ENCODE peak calls at places on chromosomes 12 and 14, in six cellular contexts. W is aorta, D is substantia nigra, O is uterus, V is left lung, F is tibial nerve. L is an unnamed sample.

GRCh38 chr12:70724444-70724843 is 87.2 kb upstream of the PTPRB start:
- DNase-seq in O (no peak), V (no peak), F (no peak), D (no peak), W (no peak), L (no peak)

GRCh38 chr12:47410383-47410782 is 295.4 kb downstream of the RPAP3 start:
- DNase-seq in W (no peak), O (no peak), F (no peak), V (no peak), D (no peak), L (no peak)

GRCh38 chr12:47753021-47754001 is 5.4 kb downstream of the RAPGEF3 start:
- DNase-seq in O (peak; percentile 73), D (peak; percentile 66), W (peak; percentile 94), V (peak; percentile 91), F (no peak), L (no peak)

GRCh38 chr14:90555126-90556049 is 158.6 kb downstream of the CALM1 start:
- DNase-seq in O (no peak), V (no peak), F (no peak), D (no peak), W (peak; percentile 55), L (peak; percentile 49)

GRCh38 chr14:37027188-37027824 is 145.1 kb downstream of the SLC25A21 start:
- DNase-seq in D (no peak), V (no peak), W (no peak), F (no peak), O (no peak), L (no peak)

GRCh38 chr14:32407170-32407569 is 78.1 kb downstream of the AKAP6 start:
- DNase-seq in W (no peak), V (no peak), F (no peak), D (peak; percentile 26), O (no peak), L (no peak)

GRCh38 chr14:105427893-105428485 is 8.4 kb downstream of the MTA1 start:
- DNase-seq in D (no peak), F (no peak), V (peak; percentile 24), W (peak; percentile 59), O (no peak), L (no peak)

GRCh38 chr12:5026342-5026938 is 17.2 kb upstream of the KCNA5 start:
- DNase-seq in V (no peak), D (no peak), O (no peak), F (no peak), W (no peak), L (no peak)

DNA sequence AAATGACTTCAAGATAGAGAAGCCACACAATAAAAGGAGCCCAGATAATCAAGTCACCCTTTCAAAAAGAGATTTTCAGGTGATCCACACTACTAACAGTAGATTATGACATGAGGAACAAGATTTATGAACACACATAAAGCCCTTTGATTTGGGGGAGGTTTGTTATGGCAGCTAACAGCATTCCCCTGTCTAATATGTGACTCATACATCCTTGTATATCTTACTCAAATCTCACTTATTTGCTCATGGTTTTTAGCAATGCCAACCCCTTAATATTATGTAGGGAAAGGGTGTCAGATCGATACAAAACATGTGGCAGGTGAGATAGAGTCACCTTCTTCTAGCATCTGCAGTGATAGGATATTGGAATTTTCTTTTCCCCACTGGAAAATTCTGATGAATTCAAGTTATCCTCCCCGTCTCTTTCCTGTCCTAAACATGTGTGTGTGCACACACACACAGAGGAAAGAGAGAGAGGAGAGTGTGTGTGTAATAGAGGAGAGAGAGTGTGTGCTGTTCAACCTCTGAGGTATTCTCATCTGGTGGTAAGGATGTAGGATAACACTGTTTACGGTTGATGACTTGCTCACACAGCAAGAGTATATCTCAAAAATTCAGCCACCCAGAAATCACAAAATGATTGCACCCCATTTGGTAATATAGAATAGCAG is 319.9 kb downstream of the KCNC2 start:
- DNase-seq in O (no peak), D (no peak), W (no peak), F (no peak), V (no peak), L (no peak)
- H3K27ac ChIP-seq in O (peak overlapping the region; percentile 10), D (no peak overlapping the region), W (no peak overlapping the region), F (no peak overlapping the region), V (no peak overlapping the region), L (no peak overlapping the region)

GRCh38 chr12:101940400-101940950 is 63.1 kb downstream of the DRAM1 start:
- DNase-seq in D (no peak), V (no peak), F (no peak), O (no peak), W (no peak), L (no peak)
- H3K27ac ChIP-seq in D (no peak overlapping the region), V (no peak overlapping the region), F (peak overlapping the region; percentile 28), O (peak overlapping the region; percentile 65), W (no peak overlapping the region), L (no peak overlapping the region)

DNA sequence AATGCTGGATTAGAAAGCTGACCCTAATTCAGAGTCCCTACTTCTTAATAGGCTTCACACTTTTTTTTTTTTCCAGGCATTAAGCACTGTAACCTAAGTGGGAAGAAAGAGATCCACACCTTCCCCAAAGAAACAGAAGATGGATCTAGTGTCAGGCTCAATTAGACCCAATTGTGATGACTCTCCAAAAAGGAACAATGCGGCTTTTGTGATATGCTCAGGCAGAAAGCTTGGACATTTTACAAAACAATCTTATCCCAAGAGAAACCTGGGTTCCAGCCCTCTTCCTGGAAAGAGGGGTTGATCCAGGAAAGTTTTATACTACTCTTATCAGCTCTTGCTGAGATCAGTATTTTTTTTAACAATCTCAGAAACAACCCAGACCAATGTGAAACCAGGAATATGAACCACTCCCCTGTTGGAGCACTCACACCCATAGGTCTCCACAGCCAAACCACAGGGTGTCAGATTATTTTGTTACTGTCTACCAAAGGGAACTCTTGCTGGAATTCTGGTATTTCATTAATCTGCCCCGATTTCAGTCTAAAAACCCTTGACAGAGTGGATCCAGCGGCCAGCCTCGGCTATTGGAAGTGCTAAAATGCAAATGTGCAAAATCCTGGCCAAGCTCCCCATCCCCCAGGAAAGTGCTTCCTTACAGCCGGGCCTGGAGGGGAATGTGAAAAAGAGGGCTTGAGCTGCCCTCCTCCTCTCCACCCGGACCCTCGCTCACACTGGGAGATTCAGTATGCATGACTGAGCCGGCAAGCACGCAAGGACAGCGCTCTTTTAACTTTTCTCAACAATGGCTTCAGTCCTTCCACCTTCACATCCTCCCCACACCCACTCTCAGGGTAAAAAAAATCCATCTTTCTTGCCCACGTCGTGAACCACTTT is 4.0 kb downstream of the FBXL14 start:
- DNase-seq in O (no peak), V (no peak), W (peak; percentile 74), F (no peak), D (peak; percentile 46), L (peak; percentile 59)
- H3K27ac ChIP-seq in O (peak overlapping the region; percentile 50), V (no peak overlapping the region), W (no peak overlapping the region), F (peak overlapping the region; percentile 8), D (peak overlapping the region; percentile 73), L (peak overlapping the region; percentile 94)

DNA sequence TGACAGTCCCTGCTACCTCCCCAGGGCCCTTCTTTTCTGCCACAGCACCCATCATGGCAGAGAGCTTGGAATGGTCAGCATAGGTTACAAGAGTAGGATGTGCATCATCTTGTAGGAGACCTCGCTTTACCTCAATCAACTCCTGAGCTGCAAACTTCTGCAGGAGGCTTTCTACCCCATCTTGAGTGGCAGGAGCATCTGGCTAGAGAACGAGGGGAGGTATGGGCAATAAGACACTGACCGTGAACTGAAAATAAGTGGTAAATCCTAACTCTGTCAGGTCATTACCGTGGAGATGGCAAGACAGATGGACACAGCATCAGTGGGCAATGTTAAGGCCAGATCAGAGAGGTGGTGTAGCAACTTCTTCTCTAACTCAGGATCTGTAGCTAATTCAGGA is 7.8 kb downstream of the METTL3 start:
- DNase-seq in D (no peak), V (no peak), O (no peak), F (no peak), W (no peak), L (no peak)
- H3K27ac ChIP-seq in D (no peak overlapping the region), V (no peak overlapping the region), O (no peak overlapping the region), F (no peak overlapping the region), W (no peak overlapping the region), L (no peak overlapping the region)

L was measured in dorsolateral prefrontal cortex.